ENCODE peak calls at places on chromosomes 3 and 15, in five cellular contexts. C is cardiac muscle cell, L is MM.1S, W is body of pancreas, J is lower lobe of right lung. M is an unnamed sample. For H3K27me3 and H3K4me1, the result is how much of the 10 kb centered on the place peaks cover.

GRCh38 chr15:63291507-63291906 is 14.1 kb downstream of the APH1B start:
- DNase-seq in L (no peak), W (no peak), J (no peak), C (peak), M (peak)

GRCh38 chr3:59809750-59810444 is 760.1 kb upstream of the CFAP20DC start:
- DNase-seq in C (peak), J (no peak), W (peak), L (no peak), M (no peak)

GRCh38 chr15:60343221-60343970 is 54.4 kb downstream of the ANXA2 start:
- DNase-seq in J (no peak), W (no peak), C (no peak), L (no peak), M (no peak)

GRCh38 chr3:13065727-13066126 is 7.5 kb downstream of the IQSEC1 start:
- DNase-seq in W (no peak), L (no peak), J (no peak), C (no peak), M (no peak)

GRCh38 chr3:171809513-171810277 is 588 bp downstream of the PLD1 start:
- DNase-seq in W (peak), C (peak), L (peak), J (peak), M (peak)

GRCh38 chr3:69741057-69741830 is 2.0 kb downstream of the MITF start:
- DNase-seq in W (no peak), C (no peak), J (no peak), L (no peak), M (no peak)

GRCh38 chr15:50210462-50211264 is 28.7 kb downstream of the SLC27A2 start:
- DNase-seq in L (no peak), C (no peak), W (no peak), J (no peak), M (peak)

GRCh38 chr3:42257007-42257406 is 9.0 kb downstream of the CCK start:
- DNase-seq in C (no peak), L (no peak), J (no peak), W (no peak), M (peak)

GRCh38 chr3:108486910-108487309 is 23.5 kb downstream of the MYH15 start:
- DNase-seq in W (no peak), L (no peak), J (no peak), C (peak), M (peak)

GRCh38 chr3:50345008-50345407 is 524 bp downstream of the ZMYND10 start:
- DNase-seq in C (no peak), L (no peak), J (no peak), W (no peak), M (no peak)

DNA sequence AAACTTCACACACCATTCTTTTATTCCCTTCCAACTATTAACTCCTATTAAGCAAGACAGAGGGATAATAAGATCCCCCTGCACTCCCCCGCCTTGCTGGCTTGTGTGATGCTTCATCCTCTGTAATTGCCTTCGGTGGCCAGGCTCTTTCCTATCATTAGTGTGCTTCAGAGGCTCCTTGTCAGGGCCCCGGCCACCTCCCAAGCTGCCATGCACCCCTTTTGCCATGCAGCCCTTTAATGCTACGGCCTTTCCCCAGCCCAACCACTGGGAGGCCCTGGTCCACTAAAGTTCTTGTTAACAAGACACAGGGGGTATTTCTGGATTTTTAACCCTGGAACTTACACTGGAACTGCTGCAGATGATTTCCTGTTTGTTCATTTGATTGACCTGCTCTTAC is 175.9 kb upstream of the TOPAZ1 start:
- DNase-seq in L (no peak), J (no peak), W (no peak), C (no peak), M (no peak)
- TF ChIP-seq CTCF in L (peak), J (no peak), W (no peak), C (no peak), M (no peak)

DNA sequence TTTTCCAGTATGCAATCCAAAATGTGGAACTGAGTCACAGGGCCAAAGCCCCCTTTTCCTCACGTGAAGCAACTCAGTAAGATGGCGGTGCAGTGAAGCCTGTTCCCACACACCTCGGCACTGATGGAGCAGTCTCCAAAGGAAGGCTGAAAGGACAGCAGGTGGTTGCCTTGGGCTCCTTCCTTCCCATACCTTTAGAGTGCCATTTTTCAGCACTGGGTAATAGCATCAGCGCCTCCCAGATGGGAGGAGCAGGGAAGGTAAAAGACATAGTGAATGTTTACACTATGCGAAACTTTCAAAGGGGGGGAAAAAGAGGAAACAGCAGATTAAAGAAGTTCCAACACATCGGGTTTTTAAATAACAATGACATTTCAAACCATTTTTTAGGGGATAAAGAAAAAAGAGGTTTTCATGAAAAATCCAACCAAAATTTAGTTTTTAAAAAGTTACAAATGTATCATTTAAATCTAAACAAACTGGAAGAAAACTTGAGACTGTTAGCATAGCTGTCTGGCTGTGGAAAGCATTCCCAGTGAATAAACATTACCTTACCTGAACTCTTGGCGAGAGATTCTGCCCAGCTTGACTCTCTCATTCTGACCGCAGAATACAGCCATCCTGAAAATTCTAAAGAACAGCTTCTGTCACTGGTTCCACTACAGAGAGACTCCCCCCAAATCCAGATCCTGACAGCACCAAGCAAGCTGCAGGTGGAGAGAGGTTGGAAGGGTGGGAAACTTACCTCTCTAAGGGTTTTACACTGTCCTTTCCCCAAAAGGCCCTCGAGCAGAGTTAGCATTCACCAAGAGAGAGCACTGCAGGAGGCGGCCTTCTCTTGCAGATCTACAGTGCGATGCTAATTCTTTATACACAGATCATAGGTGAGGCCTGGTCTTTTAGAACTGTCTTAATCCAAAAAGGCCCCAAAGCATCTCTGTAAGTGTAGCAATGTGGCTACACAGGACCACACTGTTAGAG is 32.6 kb downstream of the ABCC5 start:
- DNase-seq in W (peak), J (no peak), C (no peak), L (no peak), M (no peak)
- H3K27me3 ChIP-seq in W (under half), J (under half), C (under half), L (under half), M (under half)

DNA sequence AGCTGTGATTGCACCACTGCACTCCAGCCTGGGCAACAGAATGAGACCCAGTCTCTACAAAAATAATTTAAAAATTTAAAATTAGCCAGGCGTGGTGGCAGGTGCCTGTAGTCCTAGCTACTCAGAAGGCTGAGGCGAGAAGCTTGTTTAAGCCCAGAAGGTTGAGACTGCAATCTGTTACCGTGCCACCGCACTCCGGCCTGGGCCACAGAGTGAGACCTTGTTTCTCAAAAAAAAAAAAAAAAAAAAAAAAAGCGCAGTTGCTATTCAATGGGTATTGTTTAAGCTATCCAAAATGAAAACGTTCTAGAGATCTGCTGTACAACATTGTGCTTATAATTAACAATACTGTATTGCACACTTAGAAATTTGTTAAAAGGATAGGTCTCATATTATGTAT is 24.0 kb downstream of the ZNF148 start:
- DNase-seq in J (no peak), C (no peak), L (no peak), W (no peak), M (no peak)
- H3K4me1 ChIP-seq in J (under half), C (under half), L (under half), W (under half), M (under half)

DNA sequence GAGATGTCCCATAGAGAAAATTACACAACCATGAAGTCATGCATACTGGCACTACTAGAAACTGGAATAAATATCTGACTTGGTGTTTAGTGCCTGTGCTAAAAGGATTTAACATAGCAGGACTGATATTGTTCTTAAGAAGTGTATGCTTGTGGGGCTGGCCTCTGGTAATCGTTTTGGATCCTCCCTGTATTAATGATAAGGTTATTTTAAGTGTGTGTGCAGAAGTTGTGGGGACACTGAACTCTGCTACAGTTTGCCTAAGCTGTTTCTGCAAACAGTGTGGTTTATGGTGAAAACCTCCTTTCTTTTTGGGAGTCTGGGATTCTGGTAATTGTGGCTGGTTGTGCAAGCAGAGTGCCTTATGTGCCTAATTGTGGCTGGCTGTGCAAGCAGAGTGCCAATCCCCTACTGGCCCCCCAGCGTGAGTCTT is 120.8 kb downstream of the CLASP2 start:
- DNase-seq in J (no peak), L (no peak), W (no peak), C (peak), M (no peak)
- TF ChIP-seq CTCF in J (no peak), L (no peak), W (no peak), C (no peak), M (no peak)

GRCh38 chr3:180615954-180616353 is 14.0 kb downstream of the TTC14 start:
- DNase-seq in L (no peak), J (no peak), W (no peak), C (no peak), M (no peak)

GRCh38 chr3:180612363-180612762 is 10.4 kb downstream of the TTC14 start:
- DNase-seq in W (no peak), L (no peak), C (no peak), J (no peak), M (peak)

DNA sequence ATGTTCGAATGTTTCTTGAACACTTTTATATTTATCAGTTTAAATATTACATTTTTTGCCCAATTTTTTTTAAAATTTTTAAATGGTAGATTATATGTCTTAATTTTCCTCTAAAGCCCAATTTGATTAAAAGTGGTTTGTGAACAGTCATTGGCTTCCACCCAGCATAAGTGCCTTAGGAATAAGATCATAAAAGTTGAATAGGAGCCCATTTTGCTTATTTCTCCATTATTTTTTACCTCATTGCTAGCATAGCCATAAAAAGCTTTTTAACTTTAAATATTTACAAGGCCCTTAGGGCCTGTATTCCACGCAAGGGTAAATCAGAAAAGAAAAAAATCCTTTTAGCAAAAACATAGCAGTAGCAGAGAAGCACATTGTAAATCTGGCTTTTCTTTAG is 9.0 kb downstream of the TTC14 start:
- DNase-seq in J (no peak), L (no peak), C (no peak), W (no peak), M (no peak)
- H3K27me3 ChIP-seq in J (under half), L (under half), C (under half), W (under half), M (under half)

DNA sequence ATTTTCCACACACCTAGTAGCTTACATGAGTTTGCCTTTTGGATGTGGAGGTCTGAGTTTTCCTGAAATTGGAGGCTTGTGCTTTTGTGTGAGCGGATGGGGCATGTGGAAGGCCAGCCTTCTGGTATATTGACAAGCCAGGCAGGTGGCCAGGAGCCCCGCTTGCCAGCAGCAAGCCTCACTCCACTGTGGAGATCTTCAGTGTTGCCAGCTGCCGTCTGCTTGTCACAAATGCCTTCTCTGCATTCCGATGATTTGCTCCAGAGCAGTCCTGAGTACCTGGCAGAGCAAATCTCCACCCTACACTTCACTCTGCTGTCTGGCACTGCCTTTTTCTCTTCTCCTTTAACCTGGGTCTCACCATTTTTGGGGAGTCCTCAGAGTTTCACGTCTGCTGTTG is 29.1 kb upstream of the CHST2 start:
- DNase-seq in J (no peak), C (no peak), W (no peak), L (no peak), M (no peak)
- H3K4me1 ChIP-seq in J (under half), C (under half), W (under half), L (under half), M (under half)

GRCh38 chr15:76642671-76643070 is 262.5 kb downstream of the SCAPER start:
- DNase-seq in L (no peak), J (no peak), W (no peak), C (no peak), M (no peak)
- TF ChIP-seq CTCF in L (peak), J (peak), W (no peak), C (peak), M (peak)

DNA sequence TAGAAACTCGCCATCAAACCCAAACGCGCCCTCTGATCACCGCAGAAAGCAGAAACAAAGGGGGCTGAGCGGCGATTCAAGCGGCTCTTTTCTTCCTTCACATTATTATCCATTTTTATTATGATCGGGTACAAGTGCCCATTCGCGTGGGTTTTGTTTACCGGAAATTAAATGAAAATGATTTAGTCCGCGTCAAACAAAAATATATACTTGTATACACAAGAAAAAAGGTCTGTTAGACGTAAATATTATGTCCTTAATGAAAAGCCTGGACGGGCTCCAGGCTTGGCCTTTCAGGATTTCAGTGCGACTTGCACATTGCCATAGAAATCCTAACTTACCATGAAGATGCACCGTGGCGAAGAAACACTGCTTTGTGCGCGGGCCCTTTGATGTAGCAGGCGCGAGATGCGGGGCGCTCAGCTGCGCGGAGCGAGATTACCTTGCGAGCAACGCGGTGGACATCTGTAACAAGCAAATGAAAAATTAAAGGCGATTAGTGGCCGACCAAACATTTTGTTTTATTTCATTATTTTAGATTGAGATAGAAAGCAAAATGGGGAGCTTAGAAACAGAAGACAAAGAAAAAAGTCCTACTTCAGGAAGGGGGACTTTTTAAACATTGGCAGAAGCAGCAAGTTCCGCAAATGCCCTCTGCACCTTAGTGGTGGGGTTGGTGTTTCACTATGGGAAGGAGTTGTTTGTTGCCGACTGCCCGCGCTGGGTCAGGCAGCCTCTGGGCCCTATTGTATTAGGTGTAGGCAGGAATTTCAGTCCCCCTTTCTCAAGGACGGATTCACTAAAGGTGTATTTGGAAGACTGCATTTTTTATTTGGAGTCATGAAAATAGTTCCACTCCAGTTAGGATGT is 17.7 kb downstream of the ZIC4 start:
- DNase-seq in W (no peak), L (no peak), C (no peak), J (no peak), M (no peak)
- H3K27me3 ChIP-seq in W (under half), L (under half), C (half or more), J (half or more), M (half or more)

GRCh38 chr15:64747578-64747977 is 27.8 kb downstream of the RBPMS2 start:
- DNase-seq in W (no peak), L (no peak), J (no peak), C (no peak), M (no peak)

GRCh38 chr15:64749167-64749566 is 26.2 kb downstream of the RBPMS2 start:
- DNase-seq in W (no peak), J (no peak), C (peak), L (no peak), M (peak)

GRCh38 chr15:64748251-64748650 is 27.1 kb downstream of the RBPMS2 start:
- DNase-seq in L (no peak), W (no peak), J (no peak), C (no peak), M (no peak)

GRCh38 chr15:64751464-64751863 is 23.9 kb downstream of the RBPMS2 start:
- DNase-seq in C (no peak), L (no peak), J (no peak), W (no peak), M (no peak)

GRCh38 chr15:64749999-64750657 is 25.3 kb downstream of the RBPMS2 start:
- DNase-seq in J (no peak), W (no peak), C (peak), L (no peak), M (no peak)
- H3K4me1 ChIP-seq in J (under half), W (under half), C (under half), L (under half), M (under half)

M was measured in foreskin keratinocyte.